ENCODE peak calls at places on chromosomes 1 and 21, in five cellular contexts. Y is CD8-positive, alpha-beta T cell; W is left ventricle myocardium inferior; O is effector memory CD4-positive, alpha-beta T cell; X is heart right ventricle. C is an unnamed sample.

GRCh38 chr21:44706026-44706705 is 5.2 kb downstream of the TSPEAR start:
- DNase-seq in Y (no peak), W (no peak), O (no peak), X (no peak), C (no peak)

GRCh38 chr1:65309317-65310077 is at the start of gene DNAJC6:
- DNase-seq in Y (peak; percentile 21), W (peak; percentile 70), O (no peak), X (peak; percentile 73), C (peak; percentile 44)

GRCh38 chr1:100866041-100866900 is 28.4 kb downstream of the EXTL2 start:
- DNase-seq in Y (no peak), W (no peak), O (no peak), X (no peak), C (no peak)

GRCh38 chr1:162217674-162218073 is 148.2 kb downstream of the NOS1AP start:
- DNase-seq in Y (no peak), W (no peak), O (no peak), X (no peak), C (no peak)

GRCh38 chr1:159913451-159914192 is 11.7 kb downstream of the TAGLN2 start:
- DNase-seq in Y (no peak), W (no peak), O (no peak), X (no peak), C (no peak)

GRCh38 chr1:30179942-30180543 is 543.3 kb downstream of the MATN1 start:
- DNase-seq in Y (no peak), W (no peak), O (no peak), X (no peak), C (no peak)

GRCh38 chr21:45788635-45789506 is 145.3 kb downstream of the PCBP3 start:
- DNase-seq in Y (no peak), W (no peak), O (no peak), X (no peak), C (no peak)

GRCh38 chr1:39361446-39361845 is 130.0 kb upstream of the BMP8A start:
- DNase-seq in Y (no peak), W (no peak), O (no peak), X (no peak), C (no peak)

GRCh38 chr1:23217421-23218115 is at the start of gene HTR1D:
- DNase-seq in Y (no peak), W (no peak), O (no peak), X (peak; percentile 18), C (no peak)

GRCh38 chr1:145729661-145730436 is 10.6 kb downstream of the CD160 start:
- DNase-seq in Y (no peak), W (no peak), O (no peak), X (no peak), C (no peak)

GRCh38 chr1:239947789-239948188 is 143.9 kb upstream of the FMN2 start:
- DNase-seq in Y (no peak), W (no peak), O (no peak), X (no peak), C (no peak)

GRCh38 chr1:208201241-208201640 is 42.9 kb downstream of the PLXNA2 start:
- DNase-seq in Y (no peak), W (no peak), O (no peak), X (no peak), C (no peak)

GRCh38 chr1:18109756-18110597 is 2.4 kb downstream of the IGSF21 start:
- DNase-seq in Y (no peak), W (peak; percentile 39), O (no peak), X (peak; percentile 50), C (no peak)

GRCh38 chr1:191913234-191913948 is 244.9 kb upstream of the RGS18 start:
- DNase-seq in Y (no peak), W (no peak), O (no peak), X (no peak), C (no peak)

GRCh38 chr1:151888972-151889570 is 20.2 kb downstream of the THEM4 start:
- DNase-seq in Y (no peak), W (no peak), O (no peak), X (no peak), C (peak; percentile 37)

GRCh38 chr21:36610201-36610600 is 88.7 kb upstream of the SIM2 start:
- DNase-seq in Y (no peak), W (no peak), O (no peak), X (no peak), C (no peak)

GRCh38 chr1:245742891-245743290 is 588.1 kb downstream of the KIF26B start:
- DNase-seq in Y (no peak), W (no peak), O (no peak), X (no peak), C (no peak)

GRCh38 chr1:38858833-38859560 is 575 bp downstream of the RRAGC start:
- DNase-seq in Y (peak; percentile 19), W (peak; percentile 52), O (peak; percentile 7), X (peak; percentile 45), C (peak; percentile 21)

GRCh38 chr1:47572731-47573505 is 135.1 kb downstream of the FOXD2 start:
- DNase-seq in Y (no peak), W (no peak), O (no peak), X (no peak), C (no peak)
- H3K4me3 ChIP-seq in Y (no peak overlapping the region), W (no peak overlapping the region), O (no peak overlapping the region), X (no peak overlapping the region), C (no peak overlapping the region)

DNA sequence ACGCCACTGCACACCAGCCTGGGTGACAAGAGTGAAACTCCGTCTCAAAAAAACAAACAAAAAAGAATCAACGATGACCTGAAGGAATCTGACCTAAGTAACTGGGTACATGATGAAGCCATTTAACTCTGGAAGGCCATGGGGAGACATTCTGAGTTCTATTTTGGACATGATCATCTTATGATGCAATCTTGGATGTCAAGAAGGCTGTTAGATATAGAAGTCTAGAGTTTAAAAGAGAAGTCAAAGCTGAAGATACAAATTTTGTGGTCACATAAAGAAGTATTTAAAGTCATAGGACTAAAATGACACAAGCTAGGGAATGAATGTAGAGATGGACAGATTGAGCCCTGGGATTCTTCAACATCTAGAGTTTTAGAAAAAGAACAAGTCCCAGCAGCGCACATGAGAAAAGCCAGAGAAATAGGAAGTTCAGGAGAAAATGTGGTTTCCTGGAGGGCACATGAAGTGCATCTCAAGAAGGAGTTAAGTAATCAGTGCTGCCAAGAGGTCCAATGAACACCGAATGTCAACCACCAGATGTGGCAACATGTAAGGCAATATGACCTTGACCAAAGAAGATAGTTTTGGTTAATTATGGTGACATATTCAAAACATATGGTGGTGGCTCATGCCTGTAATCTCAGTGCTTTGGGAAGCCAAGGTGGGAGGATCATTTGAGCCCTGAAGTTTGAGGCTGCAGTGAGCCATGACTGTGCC is 26.8 kb downstream of the ELK4 start:
- DNase-seq in Y (no peak), W (no peak), O (no peak), X (no peak), C (no peak)
- H3K27me3 ChIP-seq in Y (no peaks in the 10 kb centered on the region), W (no peaks in the 10 kb centered on the region), O (no peaks in the 10 kb centered on the region), X (no peaks in the 10 kb centered on the region), C (no peaks in the 10 kb centered on the region)

DNA sequence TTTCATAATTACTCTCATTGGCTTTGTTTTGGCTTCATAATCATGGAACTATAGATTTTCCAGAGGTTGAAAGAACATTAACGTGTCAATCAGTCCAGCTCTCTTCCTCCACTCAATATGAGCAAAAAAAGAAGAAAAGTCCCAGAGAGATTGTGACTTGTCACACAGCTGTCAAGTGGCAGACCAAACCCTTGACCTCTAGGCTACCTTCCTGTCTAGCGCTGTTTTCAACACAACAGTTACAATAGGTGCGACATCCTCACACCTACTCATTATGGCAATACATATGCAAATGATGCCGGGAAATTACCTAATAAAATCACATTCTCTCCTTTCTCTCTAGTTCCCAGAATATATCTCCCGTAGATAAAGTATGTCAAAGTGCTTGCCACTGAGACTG is 1.1 kb downstream of the WARS2 start:
- DNase-seq in Y (peak; percentile 4), W (no peak), O (peak; percentile 37), X (no peak), C (peak; percentile 24)
- H3K27ac ChIP-seq in Y (peak overlapping the region; percentile 99), W (peak overlapping the region; percentile 99), O (peak overlapping the region; percentile 99), X (peak overlapping the region; percentile 90), C (peak overlapping the region; percentile 98)

GRCh38 chr1:32179443-32180185 is at the start of gene TXLNA:
- DNase-seq in Y (peak; percentile 81), W (peak; percentile 97), O (peak; percentile 80), X (peak; percentile 96), C (peak; percentile 82)

GRCh38 chr1:32180186-32181060 is 948 bp downstream of the TXLNA start:
- DNase-seq in Y (no peak), W (peak; percentile 53), O (no peak), X (peak; percentile 63), C (no peak)

GRCh38 chr1:32181065-32181464 is 1.6 kb downstream of the TXLNA start:
- DNase-seq in Y (no peak), W (no peak), O (no peak), X (no peak), C (no peak)

GRCh38 chr1:32182060-32182459 is 2.6 kb downstream of the TXLNA start:
- DNase-seq in Y (no peak), W (no peak), O (no peak), X (no peak), C (no peak)

GRCh38 chr1:32181563-32181962 is 2.1 kb downstream of the TXLNA start:
- DNase-seq in Y (no peak), W (no peak), O (no peak), X (no peak), C (no peak)
- H3K4me3 ChIP-seq in Y (no peak overlapping the region), W (peak overlapping the region; percentile 73), O (no peak overlapping the region), X (peak overlapping the region; percentile 73), C (no peak overlapping the region)

GRCh38 chr1:199671684-199672083 is 355.8 kb upstream of the NR5A2 start:
- DNase-seq in Y (no peak), W (no peak), O (no peak), X (no peak), C (no peak)

GRCh38 chr1:199675937-199676336 is 351.6 kb upstream of the NR5A2 start:
- DNase-seq in Y (no peak), W (no peak), O (no peak), X (no peak), C (no peak)
- H3K27me3 ChIP-seq in Y (no peaks in the 10 kb centered on the region), W (peaks cover 9% of the 10 kb centered on the region), O (no peaks in the 10 kb centered on the region), X (no peaks in the 10 kb centered on the region), C (no peaks in the 10 kb centered on the region)